ENCODE peak calls at places on chromosomes 13 and 19, in ten cellular contexts. K, C, N, T, G, X, O, J, B and S are unnamed samples.

GRCh38 chr13:108662528-108662927 is 33.1 kb downstream of the MYO16 start:
- DNase-seq in K (no peak), C (no peak), N (no peak), T (no peak), G (no peak), X (no peak), O (no peak), J (no peak), B (no peak), S (no peak)

GRCh38 chr13:29923554-29924481 is 73.4 kb upstream of the UBL3 start:
- DNase-seq in K (peak; percentile 57), C (peak; percentile 26), N (no peak), T (peak; percentile 85), G (peak; percentile 95), X (peak; percentile 94), O (peak; percentile 68), J (peak; percentile 93), B (peak; percentile 94), S (peak; percentile 95)

GRCh38 chr13:106795847-106796246 is 227.9 kb upstream of the ARGLU1 start:
- DNase-seq in K (no peak), C (no peak), N (no peak), T (no peak), G (peak; percentile 7), X (no peak), O (no peak), J (no peak), B (no peak), S (peak; percentile 4)

GRCh38 chr13:113393226-113393571 is 29.3 kb upstream of the GRTP1 start:
- DNase-seq in K (no peak), C (no peak), N (no peak), T (no peak), G (no peak), X (no peak), O (no peak), J (no peak), B (no peak), S (no peak)

GRCh38 chr13:83150616-83151307 is 731.5 kb downstream of the SLITRK1 start:
- DNase-seq in K (no peak), C (no peak), N (no peak), T (no peak), G (no peak), X (no peak), O (no peak), J (no peak), B (peak; percentile 43), S (no peak)

GRCh38 chr19:10230155-10230903 is 802 bp downstream of the S1PR2 start:
- DNase-seq in K (peak; percentile 48), C (peak; percentile 47), N (peak; percentile 51), T (peak; percentile 80), G (peak; percentile 61), X (peak; percentile 40), O (no peak), J (peak; percentile 51), B (no peak), S (no peak)

GRCh38 chr13:64154514-64154913 is 2738.9 kb upstream of the PCDH20 start:
- DNase-seq in K (no peak), C (no peak), N (no peak), T (no peak), G (peak; percentile 55), X (no peak), O (no peak), J (peak; percentile 3), B (peak; percentile 57), S (no peak)

GRCh38 chr19:41225238-41226052 is 6.4 kb downstream of the AXL start:
- DNase-seq in K (peak; percentile 33), C (peak; percentile 31), N (no peak), T (peak; percentile 93), G (peak; percentile 99), X (peak; percentile 35), O (no peak), J (peak; percentile 99), B (peak; percentile 95), S (peak; percentile 98)

GRCh38 chr19:33552191-33552927 is 30.8 kb upstream of the PEPD start:
- DNase-seq in K (no peak), C (no peak), N (no peak), T (no peak), G (no peak), X (no peak), O (no peak), J (no peak), B (no peak), S (no peak)

GRCh38 chr19:32416749-32417469 is 11.3 kb downstream of the DPY19L3 start:
- DNase-seq in K (no peak), C (no peak), N (no peak), T (peak; percentile 33), G (no peak), X (no peak), O (no peak), J (no peak), B (no peak), S (no peak)

GRCh38 chr19:19627716-19628498 is at the start of gene LPAR2:
- DNase-seq in K (peak; percentile 42), C (peak; percentile 52), N (peak; percentile 43), T (peak; percentile 59), G (no peak), X (peak; percentile 87), O (peak; percentile 69), J (peak; percentile 18), B (no peak), S (no peak)

GRCh38 chr13:114177245-114178010 is 1.6 kb upstream of the CFAP97D2 start:
- DNase-seq in K (no peak), C (no peak), N (no peak), T (no peak), G (no peak), X (no peak), O (no peak), J (no peak), B (no peak), S (no peak)

GRCh38 chr19:3849092-3849491 is 19.7 kb downstream of the ZFR2 start:
- DNase-seq in K (peak; percentile 27), C (peak; percentile 12), N (peak; percentile 37), T (no peak), G (peak; percentile 16), X (peak; percentile 31), O (no peak), J (no peak), B (no peak), S (peak; percentile 73)

GRCh38 chr13:33490461-33491327 is 205.1 kb upstream of the STARD13 start:
- DNase-seq in K (no peak), C (no peak), N (no peak), T (no peak), G (peak; percentile 82), X (no peak), O (no peak), J (no peak), B (no peak), S (no peak)

GRCh38 chr19:42206871-42207755 is 10.4 kb downstream of the DEDD2 start:
- DNase-seq in K (no peak), C (no peak), N (no peak), T (peak; percentile 73), G (no peak), X (no peak), O (no peak), J (peak; percentile 41), B (no peak), S (peak; percentile 83)

GRCh38 chr19:33390120-33390907 is 16.8 kb downstream of the CEBPG start:
- DNase-seq in K (no peak), C (no peak), N (no peak), T (no peak), G (peak; percentile 68), X (no peak), O (no peak), J (peak; percentile 33), B (peak; percentile 63), S (no peak)

GRCh38 chr13:106143392-106143791 is 392.1 kb downstream of the EFNB2 start:
- DNase-seq in K (no peak), C (no peak), N (no peak), T (peak; percentile 28), G (no peak), X (no peak), O (no peak), J (peak; percentile 77), B (peak; percentile 33), S (no peak)

GRCh38 chr13:97439196-97439595 is 5.2 kb downstream of the RAP2A start:
- DNase-seq in K (no peak), C (no peak), N (no peak), T (no peak), G (peak; percentile 37), X (no peak), O (no peak), J (peak; percentile 36), B (no peak), S (no peak)

GRCh38 chr13:113358653-113359052 is 5.3 kb downstream of the GRTP1 start:
- DNase-seq in K (no peak), C (no peak), N (no peak), T (no peak), G (no peak), X (no peak), O (no peak), J (no peak), B (no peak), S (peak; percentile 16)

GRCh38 chr13:42355118-42355840 is 83.3 kb downstream of the AKAP11 start:
- DNase-seq in K (no peak), C (no peak), N (no peak), T (no peak), G (no peak), X (no peak), O (no peak), J (no peak), B (no peak), S (no peak)

GRCh38 chr13:57632276-57633140 is 964 bp downstream of the PCDH17 start:
- DNase-seq in K (no peak), C (no peak), N (peak; percentile 33), T (peak; percentile 2), G (peak; percentile 12), X (no peak), O (no peak), J (no peak), B (no peak), S (no peak)

GRCh38 chr13:20608438-20609020 is 41.6 kb downstream of the IFT88 start:
- DNase-seq in K (no peak), C (no peak), N (no peak), T (no peak), G (no peak), X (no peak), O (no peak), J (no peak), B (no peak), S (no peak)

GRCh38 chr19:12833747-12834417 is 497 bp downstream of the RTBDN start:
- DNase-seq in K (no peak), C (no peak), N (peak; percentile 43), T (peak; percentile 70), G (no peak), X (peak; percentile 28), O (peak; percentile 67), J (no peak), B (no peak), S (peak; percentile 63)

GRCh38 chr19:28638445-28638844 is 574.5 kb downstream of the UQCRFS1 start:
- DNase-seq in K (no peak), C (no peak), N (no peak), T (no peak), G (no peak), X (no peak), O (no peak), J (no peak), B (no peak), S (no peak)

GRCh38 chr19:15149704-15150103 is 42.5 kb downstream of the SYDE1 start:
- DNase-seq in K (no peak), C (no peak), N (no peak), T (no peak), G (no peak), X (no peak), O (no peak), J (no peak), B (no peak), S (no peak)

GRCh38 chr13:73417012-73417615 is 358.3 kb downstream of the KLF5 start:
- DNase-seq in K (no peak), C (no peak), N (no peak), T (no peak), G (no peak), X (no peak), O (no peak), J (peak; percentile 14), B (no peak), S (peak; percentile 3)